ENCODE peak calls at places on chromosomes 11 and 22, in ten cellular contexts. O is colonic mucosa; G is HS-5; Q is OCI-LY7; Y is amniotic stem cell; S is activated CD4-positive, alpha-beta T cell treated with anti-CD3 and anti-CD28 coated beads for 48 hours; B is ELF-1; R is effector memory CD4-positive, alpha-beta T cell; F is head of caudate nucleus; K is fibroblast of pulmonary artery. D is an unnamed sample.

GRCh38 chr11:73469401-73469800 is 93.2 kb downstream of the RELT start:
- DNase-seq in O (no peak), G (no peak), Q (no peak), Y (no peak), S (no peak), B (no peak), R (no peak), F (no peak), K (peak; percentile 52), D (no peak)

GRCh38 chr11:69328231-69328630 is 34.3 kb downstream of the MYEOV start:
- DNase-seq in O (peak; percentile 10), G (no peak), Q (no peak), Y (no peak), S (no peak), B (no peak), R (no peak), F (no peak), K (no peak), D (no peak)

GRCh38 chr22:50702261-50702671 is 29.6 kb downstream of the SHANK3 start:
- DNase-seq in O (no peak), G (no peak), Q (no peak), Y (no peak), S (peak; percentile 10), B (no peak), R (no peak), F (peak; percentile 45), K (no peak), D (no peak)

GRCh38 chr11:103368151-103368550 is 258.9 kb downstream of the DYNC2H1 start:
- DNase-seq in O (no peak), G (no peak), Q (no peak), Y (no peak), S (no peak), B (no peak), R (no peak), F (no peak), K (no peak), D (no peak)

GRCh38 chr11:1924646-1925372 is 5.3 kb downstream of the TNNT3 start:
- DNase-seq in O (no peak), G (no peak), Q (no peak), Y (no peak), S (no peak), B (no peak), R (no peak), F (peak; percentile 3), K (no peak), D (no peak)

GRCh38 chr11:19753451-19754041 is 40.9 kb downstream of the NAV2 start:
- DNase-seq in O (peak; percentile 36), G (no peak), Q (no peak), Y (no peak), S (no peak), B (no peak), R (no peak), F (no peak), K (no peak), D (no peak)

GRCh38 chr22:38937036-38937435 is 20.4 kb upstream of the APOBEC3A start:
- DNase-seq in O (no peak), G (no peak), Q (no peak), Y (no peak), S (no peak), B (no peak), R (no peak), F (no peak), K (no peak), D (no peak)

GRCh38 chr11:77374611-77375031 is 73.1 kb upstream of the GDPD4 start:
- DNase-seq in O (no peak), G (no peak), Q (no peak), Y (no peak), S (no peak), B (no peak), R (no peak), F (no peak), K (no peak), D (no peak)

GRCh38 chr22:40009231-40009769 is 14.5 kb downstream of the FAM83F start:
- DNase-seq in O (peak; percentile 59), G (no peak), Q (no peak), Y (no peak), S (no peak), B (peak; percentile 89), R (no peak), F (no peak), K (no peak), D (no peak)

GRCh38 chr11:30788849-30789248 is 202.7 kb upstream of the MPPED2 start:
- DNase-seq in O (no peak), G (peak; percentile 1), Q (no peak), Y (no peak), S (no peak), B (no peak), R (no peak), F (no peak), K (no peak), D (peak; percentile 1)